ENCODE peak calls at places on chromosome 18, in ten cellular contexts. One of them, this sample, is unnamed.

GRCh38 chr18:49656098-49656591 is 94.3 kb downstream of the LIPG start:
- DNase-seq in epithelial cell of esophagus: peak
- DNase-seq in K562: no peak
- DNase-seq in GM12878: no peak
- DNase-seq in endothelial cell of umbilical vein: no peak
- DNase-seq in fibroblast of villous mesenchyme: peak
- DNase-seq in heart left ventricle: no peak
- DNase-seq in CD8-positive, alpha-beta T cell: no peak
- DNase-seq in choroid plexus epithelial cell: peak
- DNase-seq in psoas muscle: no peak
- DNase-seq in this sample: no peak

GRCh38 chr18:43932140-43932539 is 654.9 kb upstream of the SYT4 start:
- DNase-seq in heart left ventricle: no peak
- DNase-seq in GM12878: no peak
- DNase-seq in CD8-positive, alpha-beta T cell: no peak
- DNase-seq in epithelial cell of esophagus: no peak
- DNase-seq in fibroblast of villous mesenchyme: no peak
- DNase-seq in K562: no peak
- DNase-seq in endothelial cell of umbilical vein: no peak
- DNase-seq in psoas muscle: no peak
- DNase-seq in choroid plexus epithelial cell: peak
- DNase-seq in this sample: no peak

GRCh38 chr18:69222089-69222488 is 178.6 kb upstream of the DOK6 start:
- DNase-seq in CD8-positive, alpha-beta T cell: no peak
- DNase-seq in K562: no peak
- DNase-seq in choroid plexus epithelial cell: no peak
- DNase-seq in endothelial cell of umbilical vein: no peak
- DNase-seq in heart left ventricle: no peak
- DNase-seq in psoas muscle: no peak
- DNase-seq in fibroblast of villous mesenchyme: no peak
- DNase-seq in GM12878: no peak
- DNase-seq in epithelial cell of esophagus: no peak
- DNase-seq in this sample: no peak

GRCh38 chr18:39600894-39601293 is 2035.3 kb upstream of the CELF4 start:
- DNase-seq in psoas muscle: no peak
- DNase-seq in endothelial cell of umbilical vein: no peak
- DNase-seq in K562: no peak
- DNase-seq in heart left ventricle: no peak
- DNase-seq in epithelial cell of esophagus: no peak
- DNase-seq in GM12878: no peak
- DNase-seq in CD8-positive, alpha-beta T cell: no peak
- DNase-seq in choroid plexus epithelial cell: peak
- DNase-seq in fibroblast of villous mesenchyme: no peak
- DNase-seq in this sample: no peak

GRCh38 chr18:24397694-24398365 is at the start of gene OSBPL1A:
- DNase-seq in endothelial cell of umbilical vein: peak
- DNase-seq in heart left ventricle: peak
- DNase-seq in CD8-positive, alpha-beta T cell: peak
- DNase-seq in psoas muscle: peak
- DNase-seq in GM12878: no peak
- DNase-seq in fibroblast of villous mesenchyme: peak
- DNase-seq in epithelial cell of esophagus: peak
- DNase-seq in choroid plexus epithelial cell: peak
- DNase-seq in K562: peak
- DNase-seq in this sample: peak

GRCh38 chr18:8844721-8845148 is 139.4 kb downstream of the MTCL1 start:
- DNase-seq in K562: no peak
- DNase-seq in epithelial cell of esophagus: no peak
- DNase-seq in choroid plexus epithelial cell: no peak
- DNase-seq in CD8-positive, alpha-beta T cell: no peak
- DNase-seq in GM12878: no peak
- DNase-seq in endothelial cell of umbilical vein: no peak
- DNase-seq in heart left ventricle: no peak
- DNase-seq in psoas muscle: no peak
- DNase-seq in fibroblast of villous mesenchyme: peak
- DNase-seq in this sample: no peak

GRCh38 chr18:11808001-11808855 is 43.0 kb upstream of the CHMP1B start:
- DNase-seq in psoas muscle: no peak
- DNase-seq in K562: no peak
- DNase-seq in endothelial cell of umbilical vein: no peak
- DNase-seq in CD8-positive, alpha-beta T cell: no peak
- DNase-seq in heart left ventricle: no peak
- DNase-seq in fibroblast of villous mesenchyme: peak
- DNase-seq in choroid plexus epithelial cell: peak
- DNase-seq in GM12878: no peak
- DNase-seq in epithelial cell of esophagus: peak
- DNase-seq in this sample: no peak

GRCh38 chr18:49725809-49726514 is 87.4 kb downstream of the ACAA2 start:
- DNase-seq in psoas muscle: peak
- DNase-seq in K562: peak
- DNase-seq in heart left ventricle: peak
- DNase-seq in choroid plexus epithelial cell: peak
- DNase-seq in endothelial cell of umbilical vein: peak
- DNase-seq in epithelial cell of esophagus: peak
- DNase-seq in CD8-positive, alpha-beta T cell: no peak
- DNase-seq in fibroblast of villous mesenchyme: peak
- DNase-seq in GM12878: no peak
- DNase-seq in this sample: no peak

DNA sequence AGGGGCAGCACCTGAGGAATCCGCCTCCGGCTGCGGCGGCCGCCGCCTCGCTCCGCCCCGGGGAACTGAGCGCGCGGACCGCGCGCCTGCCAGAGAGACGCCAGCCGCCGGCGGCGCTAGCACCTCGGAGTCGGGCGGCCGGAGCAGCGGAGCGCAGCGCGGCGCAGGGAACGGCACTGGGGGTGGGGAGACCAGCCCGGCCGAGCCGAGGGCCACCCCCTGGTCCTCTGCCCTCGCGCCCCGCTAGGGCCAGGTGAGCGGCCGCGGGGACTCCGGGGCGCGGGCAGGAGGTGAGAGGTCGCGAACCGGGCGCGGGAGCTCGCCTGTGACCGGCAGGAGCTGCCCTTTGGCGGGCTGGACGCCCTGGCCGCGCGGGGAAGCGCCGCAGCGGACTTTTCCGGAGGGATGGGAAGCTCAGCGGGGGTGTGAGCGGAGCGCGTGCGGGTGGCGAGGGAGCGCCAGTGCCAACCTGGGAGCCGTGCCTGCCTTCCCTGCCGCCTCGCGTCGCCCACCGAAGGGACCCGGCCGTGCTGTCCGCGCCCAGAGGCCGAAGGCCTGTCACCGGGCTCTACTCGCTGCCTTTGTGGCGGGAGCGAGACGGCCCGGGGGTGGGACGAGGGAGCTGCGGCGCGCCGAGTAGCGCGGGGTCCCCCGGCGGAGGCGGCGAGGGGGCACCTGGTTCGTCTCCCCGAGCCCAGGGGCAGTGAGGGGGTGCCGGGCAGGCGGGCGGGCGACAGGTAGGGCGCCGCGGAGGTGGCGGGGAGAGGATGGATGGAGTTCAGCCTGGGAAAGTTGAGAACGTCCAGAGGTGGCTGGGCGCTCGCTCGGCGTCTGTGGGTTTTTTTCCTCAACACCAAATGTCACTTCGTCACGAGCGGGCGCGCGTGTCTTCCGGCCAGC is at the start of gene GREB1L:
- DNase-seq in CD8-positive, alpha-beta T cell: no peak
- DNase-seq in psoas muscle: peak
- DNase-seq in epithelial cell of esophagus: peak
- DNase-seq in fibroblast of villous mesenchyme: peak
- DNase-seq in K562: no peak
- DNase-seq in choroid plexus epithelial cell: peak
- DNase-seq in heart left ventricle: peak
- DNase-seq in endothelial cell of umbilical vein: peak
- DNase-seq in GM12878: no peak
- DNase-seq in this sample: peak
- TF ChIP-seq CTCF in CD8-positive, alpha-beta T cell: no peak
- TF ChIP-seq CTCF in psoas muscle: peak
- TF ChIP-seq CTCF in epithelial cell of esophagus: peak
- TF ChIP-seq CTCF in fibroblast of villous mesenchyme: no peak
- TF ChIP-seq CTCF in K562: peak
- TF ChIP-seq CTCF in choroid plexus epithelial cell: no peak
- TF ChIP-seq CTCF in heart left ventricle: peak
- TF ChIP-seq CTCF in endothelial cell of umbilical vein: peak
- TF ChIP-seq CTCF in GM12878: no peak
- TF ChIP-seq CTCF in this sample: no peak

GRCh38 chr18:37567994-37568359 is 2.4 kb upstream of the CELF4 start:
- DNase-seq in psoas muscle: no peak
- DNase-seq in choroid plexus epithelial cell: no peak
- DNase-seq in GM12878: no peak
- DNase-seq in heart left ventricle: no peak
- DNase-seq in K562: no peak
- DNase-seq in fibroblast of villous mesenchyme: no peak
- DNase-seq in epithelial cell of esophagus: no peak
- DNase-seq in CD8-positive, alpha-beta T cell: no peak
- DNase-seq in endothelial cell of umbilical vein: no peak
- DNase-seq in this sample: no peak

GRCh38 chr18:37565985-37566478 is 434 bp upstream of the CELF4 start:
- DNase-seq in CD8-positive, alpha-beta T cell: no peak
- DNase-seq in K562: no peak
- DNase-seq in psoas muscle: peak
- DNase-seq in fibroblast of villous mesenchyme: no peak
- DNase-seq in epithelial cell of esophagus: peak
- DNase-seq in GM12878: no peak
- DNase-seq in choroid plexus epithelial cell: peak
- DNase-seq in heart left ventricle: peak
- DNase-seq in endothelial cell of umbilical vein: no peak
- DNase-seq in this sample: no peak

GRCh38 chr18:37568671-37569070 is 3.1 kb upstream of the CELF4 start:
- DNase-seq in epithelial cell of esophagus: no peak
- DNase-seq in choroid plexus epithelial cell: no peak
- DNase-seq in fibroblast of villous mesenchyme: no peak
- DNase-seq in CD8-positive, alpha-beta T cell: no peak
- DNase-seq in endothelial cell of umbilical vein: no peak
- DNase-seq in heart left ventricle: no peak
- DNase-seq in K562: no peak
- DNase-seq in GM12878: no peak
- DNase-seq in psoas muscle: no peak
- DNase-seq in this sample: no peak

GRCh38 chr18:37566479-37567060 is 972 bp upstream of the CELF4 start:
- DNase-seq in endothelial cell of umbilical vein: no peak
- DNase-seq in choroid plexus epithelial cell: peak
- DNase-seq in epithelial cell of esophagus: peak
- DNase-seq in CD8-positive, alpha-beta T cell: no peak
- DNase-seq in fibroblast of villous mesenchyme: no peak
- DNase-seq in psoas muscle: no peak
- DNase-seq in GM12878: no peak
- DNase-seq in K562: no peak
- DNase-seq in heart left ventricle: no peak
- DNase-seq in this sample: no peak

DNA sequence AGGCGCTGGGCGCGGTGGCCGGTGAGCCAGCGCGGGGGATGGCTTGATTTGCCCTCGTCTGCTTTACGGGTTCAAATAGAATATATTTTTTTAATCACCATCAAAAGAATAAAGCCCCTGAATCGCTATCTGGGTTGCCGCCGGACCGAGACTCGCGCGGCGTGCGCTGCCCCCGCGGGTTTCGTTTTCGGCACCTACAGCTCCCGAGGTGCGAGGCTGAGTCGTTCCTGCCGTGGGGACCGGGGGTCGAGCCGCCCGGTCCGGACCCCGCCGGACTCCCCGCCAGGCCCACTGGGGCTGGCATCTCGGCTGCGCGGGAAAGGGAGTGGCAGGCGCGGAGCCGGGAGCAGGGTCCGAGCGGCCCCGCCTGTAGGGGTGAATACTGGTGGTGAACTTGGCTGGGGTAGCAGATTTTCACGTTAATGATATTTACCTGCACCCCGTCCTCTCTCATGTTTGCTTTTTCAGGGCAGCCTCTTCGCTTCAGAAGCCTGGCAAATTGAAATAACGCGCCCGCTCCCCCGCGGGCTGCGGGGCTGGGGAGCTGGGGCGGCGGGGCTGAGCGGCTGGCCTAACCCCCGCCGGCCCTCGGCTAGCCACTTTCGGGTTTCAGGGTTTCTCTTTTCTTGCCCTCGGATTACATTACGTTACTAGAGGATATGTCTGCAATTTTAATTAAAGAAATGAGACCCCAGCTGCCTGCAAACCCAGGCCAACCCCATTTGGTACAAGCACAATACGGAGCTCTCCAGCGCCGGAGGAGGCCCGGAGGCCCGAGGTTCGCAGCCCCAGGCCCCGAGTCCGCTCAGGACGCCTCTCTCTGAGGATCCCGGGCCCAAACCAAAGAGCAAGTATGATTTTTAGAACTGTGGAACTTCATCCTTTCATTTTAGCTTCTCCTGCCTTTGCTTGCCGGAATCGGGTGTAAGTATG is 1.7 kb upstream of the CELF4 start:
- DNase-seq in endothelial cell of umbilical vein: no peak
- DNase-seq in fibroblast of villous mesenchyme: no peak
- DNase-seq in psoas muscle: no peak
- DNase-seq in CD8-positive, alpha-beta T cell: no peak
- DNase-seq in heart left ventricle: no peak
- DNase-seq in epithelial cell of esophagus: no peak
- DNase-seq in K562: no peak
- DNase-seq in GM12878: no peak
- DNase-seq in choroid plexus epithelial cell: no peak
- DNase-seq in this sample: no peak
- H3K4me3 ChIP-seq in endothelial cell of umbilical vein: peak
- H3K4me3 ChIP-seq in fibroblast of villous mesenchyme: peak
- H3K4me3 ChIP-seq in psoas muscle: peak
- H3K4me3 ChIP-seq in CD8-positive, alpha-beta T cell: no peak
- H3K4me3 ChIP-seq in heart left ventricle: peak
- H3K4me3 ChIP-seq in epithelial cell of esophagus: peak
- H3K4me3 ChIP-seq in K562: no peak
- H3K4me3 ChIP-seq in GM12878: no peak
- H3K4me3 ChIP-seq in choroid plexus epithelial cell: peak
- H3K4me3 ChIP-seq in this sample: no peak

GRCh38 chr18:6404834-6405233 is 9.9 kb downstream of the L3MBTL4 start:
- DNase-seq in endothelial cell of umbilical vein: no peak
- DNase-seq in heart left ventricle: no peak
- DNase-seq in K562: no peak
- DNase-seq in GM12878: no peak
- DNase-seq in psoas muscle: no peak
- DNase-seq in choroid plexus epithelial cell: no peak
- DNase-seq in epithelial cell of esophagus: no peak
- DNase-seq in CD8-positive, alpha-beta T cell: no peak
- DNase-seq in fibroblast of villous mesenchyme: no peak
- DNase-seq in this sample: no peak

GRCh38 chr18:6397931-6398566 is 16.7 kb downstream of the L3MBTL4 start:
- DNase-seq in fibroblast of villous mesenchyme: no peak
- DNase-seq in CD8-positive, alpha-beta T cell: no peak
- DNase-seq in epithelial cell of esophagus: no peak
- DNase-seq in choroid plexus epithelial cell: no peak
- DNase-seq in GM12878: no peak
- DNase-seq in heart left ventricle: no peak
- DNase-seq in psoas muscle: no peak
- DNase-seq in endothelial cell of umbilical vein: no peak
- DNase-seq in K562: no peak
- DNase-seq in this sample: no peak

GRCh38 chr18:6406075-6406909 is 8.4 kb downstream of the L3MBTL4 start:
- DNase-seq in K562: no peak
- DNase-seq in endothelial cell of umbilical vein: no peak
- DNase-seq in CD8-positive, alpha-beta T cell: no peak
- DNase-seq in choroid plexus epithelial cell: peak
- DNase-seq in GM12878: no peak
- DNase-seq in epithelial cell of esophagus: peak
- DNase-seq in fibroblast of villous mesenchyme: peak
- DNase-seq in heart left ventricle: no peak
- DNase-seq in psoas muscle: peak
- DNase-seq in this sample: no peak

GRCh38 chr18:6405237-6406074 is 9.3 kb downstream of the L3MBTL4 start:
- DNase-seq in K562: no peak
- DNase-seq in endothelial cell of umbilical vein: no peak
- DNase-seq in GM12878: no peak
- DNase-seq in psoas muscle: no peak
- DNase-seq in CD8-positive, alpha-beta T cell: no peak
- DNase-seq in fibroblast of villous mesenchyme: no peak
- DNase-seq in epithelial cell of esophagus: no peak
- DNase-seq in heart left ventricle: no peak
- DNase-seq in choroid plexus epithelial cell: peak
- DNase-seq in this sample: no peak

DNA sequence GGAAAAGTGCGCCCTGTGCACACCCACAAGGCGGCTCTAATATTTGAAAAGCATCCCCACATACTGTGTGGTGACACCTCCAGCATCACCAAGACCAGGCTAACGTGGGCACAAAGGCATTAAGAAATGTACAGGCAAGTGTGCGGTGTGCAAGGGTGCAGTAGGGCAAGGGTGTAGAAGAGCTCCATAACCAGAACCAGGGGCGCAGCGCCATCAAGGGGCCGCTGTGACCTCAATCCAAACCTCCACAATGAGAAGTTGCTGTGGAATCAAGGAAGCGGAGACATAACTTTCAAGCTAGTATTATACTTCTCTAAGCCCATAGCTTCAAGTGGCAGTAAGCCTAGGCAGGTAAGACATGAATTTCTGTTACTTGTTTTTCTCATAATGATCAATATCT is 13.0 kb downstream of the L3MBTL4 start:
- DNase-seq in CD8-positive, alpha-beta T cell: no peak
- DNase-seq in K562: no peak
- DNase-seq in psoas muscle: no peak
- DNase-seq in epithelial cell of esophagus: no peak
- DNase-seq in heart left ventricle: no peak
- DNase-seq in choroid plexus epithelial cell: no peak
- DNase-seq in GM12878: no peak
- DNase-seq in fibroblast of villous mesenchyme: no peak
- DNase-seq in endothelial cell of umbilical vein: no peak
- DNase-seq in this sample: no peak
- TF ChIP-seq CTCF in CD8-positive, alpha-beta T cell: no peak
- TF ChIP-seq CTCF in K562: no peak
- TF ChIP-seq CTCF in psoas muscle: no peak
- TF ChIP-seq CTCF in epithelial cell of esophagus: no peak
- TF ChIP-seq CTCF in heart left ventricle: peak
- TF ChIP-seq CTCF in choroid plexus epithelial cell: no peak
- TF ChIP-seq CTCF in GM12878: peak
- TF ChIP-seq CTCF in fibroblast of villous mesenchyme: no peak
- TF ChIP-seq CTCF in endothelial cell of umbilical vein: no peak
- TF ChIP-seq CTCF in this sample: peak

GRCh38 chr18:74456017-74456408 is 1.1 kb downstream of the DIPK1C start:
- DNase-seq in K562: no peak
- DNase-seq in endothelial cell of umbilical vein: no peak
- DNase-seq in choroid plexus epithelial cell: no peak
- DNase-seq in CD8-positive, alpha-beta T cell: no peak
- DNase-seq in psoas muscle: no peak
- DNase-seq in heart left ventricle: no peak
- DNase-seq in epithelial cell of esophagus: no peak
- DNase-seq in fibroblast of villous mesenchyme: no peak
- DNase-seq in GM12878: no peak
- DNase-seq in this sample: no peak
- H3K4me3 ChIP-seq in K562: no peak
- H3K4me3 ChIP-seq in endothelial cell of umbilical vein: no peak
- H3K4me3 ChIP-seq in choroid plexus epithelial cell: no peak
- H3K4me3 ChIP-seq in CD8-positive, alpha-beta T cell: peak
- H3K4me3 ChIP-seq in psoas muscle: peak
- H3K4me3 ChIP-seq in heart left ventricle: peak
- H3K4me3 ChIP-seq in epithelial cell of esophagus: no peak
- H3K4me3 ChIP-seq in fibroblast of villous mesenchyme: no peak
- H3K4me3 ChIP-seq in GM12878: no peak
- H3K4me3 ChIP-seq in this sample: no peak

This sample was measured in GM12865.